ENCODE peak calls at places on chromosomes 1 and 21, in five cellular contexts. R is H9, A is neuronal stem cell, J is mesendoderm, Q is IMR-90. K is an unnamed sample.

GRCh38 chr1:224109981-224110380 is 3.9 kb upstream of the FBXO28 start:
- DNase-seq in R (no peak), A (no peak), J (no peak), Q (no peak), K (no peak)

GRCh38 chr21:42093991-42094417 is 22.9 kb downstream of the UMODL1 start:
- DNase-seq in R (no peak), A (no peak), J (no peak), Q (peak; percentile 93), K (peak; percentile 96)

GRCh38 chr1:13996334-13996733 is 296.3 kb downstream of the PRDM2 start:
- DNase-seq in R (peak; percentile 35), A (no peak), J (no peak), Q (no peak), K (no peak)

GRCh38 chr21:31753949-31754348 is 22.0 kb upstream of the SCAF4 start:
- DNase-seq in R (no peak), A (no peak), J (peak; percentile 15), Q (no peak), K (no peak)

GRCh38 chr1:94727846-94728715 is 92.1 kb upstream of the SLC44A3 start:
- DNase-seq in R (no peak), A (no peak), J (no peak), Q (peak; percentile 99), K (peak; percentile 93)

GRCh38 chr1:80893140-80893539 is 907.6 kb upstream of the ADGRL2 start:
- DNase-seq in R (no peak), A (no peak), J (no peak), Q (no peak), K (peak; percentile 54)

GRCh38 chr1:234925440-234926251 is 203.0 kb downstream of the TOMM20 start:
- DNase-seq in R (peak; percentile 29), A (no peak), J (peak; percentile 96), Q (peak; percentile 99), K (peak; percentile 99)

GRCh38 chr1:18190598-18190997 is 83.0 kb downstream of the IGSF21 start:
- DNase-seq in R (no peak), A (no peak), J (peak; percentile 45), Q (no peak), K (no peak)

GRCh38 chr1:86388228-86388627 is 7.9 kb downstream of the ODF2L start:
- DNase-seq in R (no peak), A (no peak), J (no peak), Q (no peak), K (no peak)

GRCh38 chr1:61449410-61449809 is 275.5 kb downstream of the TM2D1 start:
- DNase-seq in R (no peak), A (no peak), J (no peak), Q (no peak), K (no peak)

GRCh38 chr1:150507912-150508864 is at the start of gene ECM1:
- DNase-seq in R (no peak), A (no peak), J (peak; percentile 82), Q (peak; percentile 84), K (peak; percentile 88)

GRCh38 chr21:34243562-34243961 is 120.2 kb upstream of the KCNE2 start:
- DNase-seq in R (peak; percentile 58), A (no peak), J (peak; percentile 61), Q (peak; percentile 11), K (peak; percentile 27)

GRCh38 chr1:235625340-235625739 is 24.2 kb downstream of the GNG4 start:
- DNase-seq in R (no peak), A (no peak), J (no peak), Q (no peak), K (no peak)

GRCh38 chr1:160646711-160647328 is at the start of gene SLAMF1:
- DNase-seq in R (no peak), A (no peak), J (no peak), Q (no peak), K (peak; percentile 78)

GRCh38 chr1:21508580-21509350 is 458 bp upstream of the ALPL start:
- DNase-seq in R (peak; percentile 90), A (peak; percentile 85), J (peak; percentile 88), Q (peak; percentile 31), K (peak; percentile 55)

GRCh38 chr21:26715878-26716506 is 129.2 kb downstream of the ADAMTS1 start:
- DNase-seq in R (peak; percentile 79), A (peak; percentile 49), J (peak; percentile 82), Q (peak; percentile 51), K (peak; percentile 66)

GRCh38 chr21:33023574-33024277 is 2.0 kb upstream of the OLIG2 start:
- DNase-seq in R (peak; percentile 63), A (no peak), J (no peak), Q (no peak), K (no peak)
- H4K8ac ChIP-seq in R (no peak overlapping the region), A (no peak overlapping the region), J (no peak overlapping the region), Q (no peak overlapping the region), K (no peak overlapping the region)

GRCh38 chr1:231690072-231690471 is 63.5 kb downstream of the DISC1 start:
- DNase-seq in R (no peak), A (no peak), J (no peak), Q (no peak), K (no peak)
- H2BK15ac ChIP-seq in R (no peak overlapping the region), A (no peak overlapping the region), J (no peak overlapping the region), Q (no peak overlapping the region), K (no peak overlapping the region)

DNA sequence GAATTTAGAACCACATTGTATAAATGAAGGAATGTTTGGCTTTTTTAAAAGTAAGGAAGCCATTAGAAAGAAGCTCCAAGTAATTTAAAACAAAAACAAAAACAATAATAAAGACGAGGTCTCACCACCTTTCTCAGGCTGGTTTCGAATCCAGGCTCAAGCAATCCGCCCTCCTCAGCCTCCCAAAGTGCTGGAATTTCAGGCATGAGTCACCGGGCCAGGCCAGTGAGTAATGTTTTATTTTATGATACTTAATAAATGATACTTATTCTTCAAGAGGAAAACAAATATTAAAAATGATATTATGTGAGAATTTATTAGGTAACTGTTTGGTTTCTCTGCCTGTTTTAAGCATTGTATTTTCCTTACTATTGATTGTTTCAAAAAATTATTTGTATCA is 201.4 kb upstream of the BRINP3 start:
- DNase-seq in R (no peak), A (no peak), J (no peak), Q (peak; percentile 3), K (no peak)
- H4K8ac ChIP-seq in R (no peak overlapping the region), A (no peak overlapping the region), J (no peak overlapping the region), Q (no peak overlapping the region), K (no peak overlapping the region)

GRCh38 chr1:112507896-112508241 is 896 bp upstream of the WNT2B start:
- DNase-seq in R (peak; percentile 61), A (no peak), J (peak; percentile 68), Q (no peak), K (no peak)

GRCh38 chr1:112505400-112505785 is 3.4 kb upstream of the WNT2B start:
- DNase-seq in R (no peak), A (no peak), J (no peak), Q (no peak), K (no peak)

GRCh38 chr1:112507336-112507735 is 1.4 kb upstream of the WNT2B start:
- DNase-seq in R (no peak), A (no peak), J (no peak), Q (no peak), K (no peak)

GRCh38 chr1:112505878-112506277 is 2.9 kb upstream of the WNT2B start:
- DNase-seq in R (no peak), A (no peak), J (no peak), Q (no peak), K (no peak)

DNA sequence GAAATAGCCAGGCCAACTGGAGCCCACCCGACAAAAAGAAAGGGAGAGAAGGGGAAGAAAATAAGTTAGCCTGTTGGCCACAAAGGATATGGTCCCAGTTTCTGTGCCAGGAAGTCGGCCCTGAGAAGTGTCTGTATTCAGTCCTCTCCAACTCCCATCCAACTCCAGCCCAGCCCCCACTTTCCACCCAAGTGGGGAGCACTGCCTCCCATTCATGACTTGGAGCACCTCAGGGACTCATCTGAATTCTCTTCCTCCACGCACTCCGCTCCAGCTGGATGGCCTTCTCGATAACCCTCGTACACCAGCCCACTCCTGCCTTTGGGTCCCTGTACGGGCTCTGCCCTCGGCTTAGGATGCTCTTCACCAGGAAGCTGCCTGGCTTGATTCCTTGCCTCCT is 2.0 kb upstream of the WNT2B start:
- DNase-seq in R (no peak), A (no peak), J (no peak), Q (no peak), K (no peak)
- H2BK15ac ChIP-seq in R (no peak overlapping the region), A (peak overlapping the region; percentile 29), J (no peak overlapping the region), Q (no peak overlapping the region), K (no peak overlapping the region)

K was measured in mesenchymal stem cell.